ENCODE peak calls at places on chromosomes 7 and 10, in six cellular contexts. F is neuronal stem cell, E is IMR-90, R is mesendoderm, C is H9, K is H1. G is an unnamed sample.

GRCh38 chr10:117686606-117687005 is 144.1 kb downstream of the EMX2 start:
- DNase-seq in F (no peak), E (no peak), R (peak), C (peak), K (no peak), G (no peak)

GRCh38 chr10:113004219-113004618 is 54.2 kb downstream of the TCF7L2 start:
- DNase-seq in F (no peak), E (no peak), R (no peak), C (no peak), K (no peak), G (no peak)

GRCh38 chr7:42285383-42285824 is 48.4 kb upstream of the GLI3 start:
- DNase-seq in F (no peak), E (no peak), R (no peak), C (no peak), K (no peak), G (no peak)

GRCh38 chr7:132090444-132090843 is 485.8 kb downstream of the PLXNA4 start:
- DNase-seq in F (no peak), E (no peak), R (no peak), C (no peak), K (no peak), G (no peak)

GRCh38 chr7:127791790-127792189 is 139.8 kb downstream of the SND1 start:
- DNase-seq in F (no peak), E (peak), R (no peak), C (no peak), K (no peak), G (no peak)

GRCh38 chr7:115728518-115728917 is 302.0 kb downstream of the TFEC start:
- DNase-seq in F (no peak), E (no peak), R (no peak), C (no peak), K (no peak), G (no peak)

GRCh38 chr10:89846276-89846630 is 144.9 kb downstream of the KIF20B start:
- DNase-seq in F (no peak), E (no peak), R (no peak), C (no peak), K (no peak), G (no peak)

GRCh38 chr7:47803029-47803428 is 145.2 kb downstream of the PKD1L1 start:
- DNase-seq in F (no peak), E (no peak), R (no peak), C (no peak), K (no peak), G (no peak)

GRCh38 chr7:11298220-11298619 is 324.5 kb downstream of the PHF14 start:
- DNase-seq in F (no peak), E (no peak), R (no peak), C (no peak), K (no peak), G (no peak)

GRCh38 chr7:101784275-101785127 is 32.9 kb upstream of the CUX1 start:
- DNase-seq in F (no peak), E (no peak), R (no peak), C (no peak), K (no peak), G (no peak)

GRCh38 chr7:24851791-24852190 is 94.5 kb upstream of the GSDME start:
- DNase-seq in F (no peak), E (peak), R (peak), C (no peak), K (no peak), G (peak)

GRCh38 chr7:135248546-135248945 is 14.9 kb downstream of the STRA8 start:
- DNase-seq in F (no peak), E (no peak), R (no peak), C (peak), K (no peak), G (peak)

GRCh38 chr7:46160861-46161260 is 239.8 kb upstream of the IGFBP3 start:
- DNase-seq in F (no peak), E (no peak), R (no peak), C (no peak), K (no peak), G (no peak)

GRCh38 chr7:91051966-91052365 is 212.3 kb upstream of the FZD1 start:
- DNase-seq in F (no peak), E (no peak), R (no peak), C (no peak), K (no peak), G (no peak)

GRCh38 chr10:17758200-17758599 is 6.2 kb downstream of the TMEM236 start:
- DNase-seq in F (no peak), E (no peak), R (no peak), C (no peak), K (no peak), G (no peak)

DNA sequence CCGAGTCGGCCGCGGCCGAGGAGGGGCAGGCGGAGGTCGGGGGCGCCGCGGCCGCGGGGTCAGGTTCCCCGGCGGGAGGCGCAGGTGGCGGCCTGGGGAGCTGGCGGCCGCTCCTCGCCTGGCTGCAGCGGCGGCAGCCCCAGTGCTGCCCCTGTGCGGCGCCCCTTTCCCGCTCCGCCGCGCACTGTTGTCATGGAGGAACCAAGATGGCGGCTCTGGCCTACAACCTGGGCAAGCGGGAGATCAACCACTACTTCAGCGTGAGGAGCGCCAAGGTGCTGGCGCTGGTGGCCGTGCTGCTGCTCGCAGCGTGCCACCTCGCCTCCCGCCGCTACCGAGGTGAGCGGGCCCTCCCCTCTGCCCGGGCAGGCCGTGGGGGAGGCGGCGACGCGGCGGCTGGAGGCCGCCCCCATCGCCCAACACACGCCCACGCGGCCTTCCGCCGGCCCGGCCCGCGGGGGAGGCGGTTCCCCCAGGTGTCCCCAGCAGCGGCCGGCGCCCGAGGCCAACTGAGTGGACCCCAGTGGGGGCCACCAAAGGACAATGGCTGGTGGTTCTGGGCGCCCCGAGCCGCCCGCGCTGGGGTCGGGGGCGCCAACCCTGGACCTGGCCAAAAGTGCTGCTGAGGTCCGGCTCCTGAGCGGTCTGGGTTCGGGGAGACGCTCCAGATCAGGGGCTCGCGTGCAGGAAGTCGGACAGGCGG is 421 bp downstream of the CASD1 start:
- DNase-seq in F (peak), E (peak), R (peak), C (peak), K (peak), G (peak)
- H3K4ac ChIP-seq in F (peak), E (peak), R (peak), C (no peak), K (no peak), G (peak)

GRCh38 chr10:70191161-70191770 is 21.0 kb upstream of the SAR1A start:
- DNase-seq in F (no peak), E (peak), R (no peak), C (no peak), K (no peak), G (no peak)

GRCh38 chr10:70190581-70190980 is 20.3 kb upstream of the SAR1A start:
- DNase-seq in F (no peak), E (no peak), R (no peak), C (no peak), K (no peak), G (no peak)

GRCh38 chr10:70192325-70192966 is 22.1 kb upstream of the SAR1A start:
- DNase-seq in F (no peak), E (peak), R (no peak), C (no peak), K (no peak), G (peak)

GRCh38 chr10:70191906-70192305 is 21.6 kb upstream of the SAR1A start:
- DNase-seq in F (no peak), E (peak), R (no peak), C (no peak), K (no peak), G (peak)

GRCh38 chr10:70193391-70193844 is 23.1 kb upstream of the SAR1A start:
- DNase-seq in F (no peak), E (no peak), R (no peak), C (no peak), K (no peak), G (peak)
- H3K4ac ChIP-seq in F (no peak), E (peak), R (no peak), C (no peak), K (no peak), G (no peak)

GRCh38 chr10:79435271-79436065 is 10.0 kb downstream of the ZCCHC24 start:
- DNase-seq in F (no peak), E (peak), R (peak), C (no peak), K (no peak), G (no peak)
- H3K4ac ChIP-seq in F (peak), E (peak), R (no peak), C (no peak), K (no peak), G (no peak)

GRCh38 chr10:82942572-82943091 is 1067.6 kb downstream of the NRG3 start:
- DNase-seq in F (no peak), E (no peak), R (no peak), C (no peak), K (no peak), G (no peak)
- H3K4ac ChIP-seq in F (no peak), E (no peak), R (no peak), C (no peak), K (no peak), G (no peak)

GRCh38 chr7:128922496-128923410 is 12.2 kb upstream of the KCP start:
- DNase-seq in F (no peak), E (no peak), R (no peak), C (peak), K (peak), G (no peak)
- H3K4ac ChIP-seq in F (no peak), E (no peak), R (no peak), C (no peak), K (no peak), G (no peak)

GRCh38 chr10:132425029-132425758 is 28.2 kb downstream of the PWWP2B start:
- DNase-seq in F (no peak), E (no peak), R (no peak), C (no peak), K (no peak), G (no peak)

GRCh38 chr10:132422931-132423813 is 26.2 kb downstream of the PWWP2B start:
- DNase-seq in F (no peak), E (no peak), R (no peak), C (no peak), K (no peak), G (peak)

GRCh38 chr10:132422169-132422691 is 25.2 kb downstream of the PWWP2B start:
- DNase-seq in F (no peak), E (no peak), R (no peak), C (no peak), K (no peak), G (no peak)

GRCh38 chr10:132421377-132422168 is 24.6 kb downstream of the PWWP2B start:
- DNase-seq in F (no peak), E (peak), R (no peak), C (no peak), K (no peak), G (peak)

GRCh38 chr10:132423966-132424847 is 27.2 kb downstream of the PWWP2B start:
- DNase-seq in F (no peak), E (no peak), R (no peak), C (no peak), K (no peak), G (no peak)
- H3K4ac ChIP-seq in F (no peak), E (no peak), R (no peak), C (no peak), K (no peak), G (no peak)

DNA sequence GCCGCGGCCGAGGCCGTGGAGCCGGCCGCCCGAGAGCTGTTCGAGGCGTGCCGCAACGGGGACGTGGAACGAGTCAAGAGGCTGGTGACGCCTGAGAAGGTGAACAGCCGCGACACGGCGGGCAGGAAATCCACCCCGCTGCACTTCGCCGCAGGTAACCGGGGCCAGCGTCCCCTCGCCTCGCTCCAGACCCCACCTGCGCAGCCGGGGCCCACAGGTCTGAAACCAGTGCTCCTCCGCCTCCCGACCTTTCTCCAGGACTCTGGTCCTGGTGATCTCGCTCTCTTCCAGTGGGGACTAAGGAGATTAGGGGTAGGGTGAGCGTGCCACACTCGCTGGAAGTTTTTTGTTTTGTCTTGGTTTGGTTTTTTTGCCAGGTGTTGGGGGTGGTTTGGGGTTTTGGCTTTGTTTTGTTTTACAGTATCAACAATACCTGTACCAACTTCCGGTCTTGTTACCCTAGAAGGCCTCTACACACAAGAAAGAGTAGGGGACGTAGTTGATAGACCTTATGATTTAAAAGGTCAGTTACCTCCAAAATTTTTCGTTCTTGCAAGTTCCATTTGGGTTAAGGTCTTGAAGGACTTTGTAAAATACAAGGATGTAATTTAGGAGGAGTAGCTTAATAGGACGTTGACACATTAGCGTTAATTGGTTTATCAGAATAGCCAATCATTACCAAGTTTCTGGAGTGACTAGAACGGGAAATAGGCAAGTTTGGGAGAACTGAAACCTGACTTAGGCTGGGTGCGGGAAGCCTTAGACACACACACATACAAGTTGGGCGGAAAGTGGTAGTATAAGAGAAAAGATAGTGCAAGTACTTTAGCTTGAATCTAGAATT is 732 bp downstream of the TNKS2 start:
- DNase-seq in F (no peak), E (peak), R (peak), C (peak), K (peak), G (peak)
- H3K4ac ChIP-seq in F (no peak), E (peak), R (peak), C (no peak), K (peak), G (peak)

GRCh38 chr10:129870926-129871660 is 93.0 kb downstream of the EBF3 start:
- DNase-seq in F (no peak), E (peak), R (peak), C (no peak), K (no peak), G (no peak)

GRCh38 chr10:129868470-129869035 is 95.5 kb downstream of the EBF3 start:
- DNase-seq in F (no peak), E (no peak), R (no peak), C (peak), K (no peak), G (no peak)

GRCh38 chr10:129873351-129873750 is 90.7 kb downstream of the EBF3 start:
- DNase-seq in F (no peak), E (no peak), R (no peak), C (no peak), K (no peak), G (no peak)

GRCh38 chr10:129870042-129870757 is 93.9 kb downstream of the EBF3 start:
- DNase-seq in F (no peak), E (no peak), R (no peak), C (no peak), K (no peak), G (no peak)

DNA sequence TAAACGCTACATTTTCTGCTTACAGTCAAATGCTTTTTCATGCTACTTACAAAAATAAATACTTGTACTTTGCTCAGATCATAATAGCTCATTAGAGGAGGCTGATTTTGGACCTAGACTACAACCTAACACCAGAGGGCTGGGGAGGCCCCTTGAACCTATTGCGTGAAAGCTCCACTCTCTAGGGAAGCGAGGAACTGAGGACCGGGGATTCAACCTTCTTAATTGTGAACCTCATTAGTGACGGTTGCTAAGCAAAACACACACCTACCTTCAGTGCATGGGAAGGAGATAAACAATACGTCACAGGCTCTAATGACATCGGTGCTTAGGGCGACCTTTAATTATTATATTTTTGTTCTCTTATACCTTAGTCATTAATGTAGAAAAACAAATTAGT is 92.1 kb downstream of the EBF3 start:
- DNase-seq in F (no peak), E (no peak), R (peak), C (no peak), K (no peak), G (no peak)
- H3K4ac ChIP-seq in F (no peak), E (no peak), R (no peak), C (no peak), K (no peak), G (no peak)